ENCODE peak calls at places on chromosome 22, in four cellular contexts. U is ovary, F is IMR-90, N is tibial artery. Q is an unnamed sample.

GRCh38 chr22:50206599-50206998 is 5.8 kb downstream of the SELENOO start:
- DNase-seq in U (no peak), F (peak; percentile 26), N (no peak), Q (no peak)

GRCh38 chr22:47595122-47595521 is 832.7 kb downstream of the TBC1D22A start:
- DNase-seq in U (no peak), F (no peak), N (peak; percentile 0), Q (no peak)

GRCh38 chr22:27851974-27852713 is 50.6 kb upstream of the MN1 start:
- DNase-seq in U (no peak), F (peak; percentile 58), N (no peak), Q (no peak)

GRCh38 chr22:46861968-46862367 is 99.5 kb downstream of the TBC1D22A start:
- DNase-seq in U (no peak), F (no peak), N (no peak), Q (no peak)

GRCh38 chr22:34414467-34415440 is 494.5 kb upstream of the LARGE1 start:
- DNase-seq in U (no peak), F (no peak), N (no peak), Q (peak; percentile 15)

GRCh38 chr22:48100685-48101417 is 1338.4 kb downstream of the TBC1D22A start:
- DNase-seq in U (no peak), F (no peak), N (no peak), Q (no peak)

GRCh38 chr22:48591286-48592065 is 1236.2 kb downstream of the BRD1 start:
- DNase-seq in U (no peak), F (no peak), N (no peak), Q (no peak)

GRCh38 chr22:32665676-32666075 is 135.8 kb upstream of the TIMP3 start:
- DNase-seq in U (no peak), F (peak; percentile 55), N (no peak), Q (no peak)

GRCh38 chr22:25402501-25403283 is 161.8 kb upstream of the GRK3 start:
- DNase-seq in U (peak; percentile 58), F (peak; percentile 59), N (no peak), Q (no peak)

GRCh38 chr22:40037320-40037719 is 42.6 kb downstream of the FAM83F start:
- DNase-seq in U (no peak), F (no peak), N (no peak), Q (no peak)

GRCh38 chr22:39917776-39918493 is 17.1 kb downstream of the GRAP2 start:
- DNase-seq in U (no peak), F (no peak), N (no peak), Q (no peak)

GRCh38 chr22:24466831-24467249 is 28.3 kb upstream of the UPB1 start:
- DNase-seq in U (peak; percentile 55), F (peak; percentile 74), N (peak; percentile 30), Q (no peak)

GRCh38 chr22:48551061-48551460 is 1276.6 kb downstream of the BRD1 start:
- DNase-seq in U (no peak), F (no peak), N (no peak), Q (no peak)

GRCh38 chr22:40498454-40499186 is 128.2 kb downstream of the SGSM3 start:
- DNase-seq in U (no peak), F (peak; percentile 97), N (no peak), Q (peak; percentile 63)

GRCh38 chr22:45341503-45341902 is 31.8 kb downstream of the FAM118A start:
- DNase-seq in U (no peak), F (no peak), N (no peak), Q (no peak)

GRCh38 chr22:32632650-32633049 is 158.0 kb downstream of the FBXO7 start:
- DNase-seq in U (no peak), F (no peak), N (no peak), Q (no peak)

GRCh38 chr22:31628362-31628761 is 33.7 kb downstream of the PISD start:
- DNase-seq in U (no peak), F (no peak), N (no peak), Q (no peak)

GRCh38 chr22:22388494-22388893 is 120.0 kb downstream of the ZNF280B start:
- DNase-seq in U (no peak), F (no peak), N (no peak), Q (no peak)

GRCh38 chr22:22387386-22387736 is 121.2 kb downstream of the ZNF280B start:
- DNase-seq in U (no peak), F (no peak), N (no peak), Q (no peak)

GRCh38 chr22:22384668-22385244 is 123.8 kb downstream of the ZNF280B start:
- DNase-seq in U (no peak), F (no peak), N (no peak), Q (no peak)

GRCh38 chr22:22388055-22388454 is 120.5 kb downstream of the ZNF280B start:
- DNase-seq in U (no peak), F (no peak), N (no peak), Q (no peak)

GRCh38 chr22:22386602-22387385 is 121.7 kb downstream of the ZNF280B start:
- DNase-seq in U (no peak), F (no peak), N (no peak), Q (no peak)
- H3K4me3 ChIP-seq in U (no peak overlapping the region), F (no peak overlapping the region), N (no peak overlapping the region), Q (no peak overlapping the region)

GRCh38 chr22:43515411-43515810 is 103.6 kb downstream of the MPPED1 start:
- DNase-seq in U (no peak), F (no peak), N (no peak), Q (no peak)

GRCh38 chr22:43514476-43515157 is 102.8 kb downstream of the MPPED1 start:
- DNase-seq in U (no peak), F (no peak), N (no peak), Q (no peak)

GRCh38 chr22:43516996-43517635 is 105.3 kb downstream of the MPPED1 start:
- DNase-seq in U (no peak), F (no peak), N (no peak), Q (no peak)

GRCh38 chr22:43516386-43516785 is 104.6 kb downstream of the MPPED1 start:
- DNase-seq in U (no peak), F (no peak), N (no peak), Q (no peak)

GRCh38 chr22:43515902-43516301 is 104.1 kb downstream of the MPPED1 start:
- DNase-seq in U (no peak), F (no peak), N (no peak), Q (no peak)
- TF ChIP-seq CTCF in U (no peak), F (no peak), N (no peak), Q (no peak)

DNA sequence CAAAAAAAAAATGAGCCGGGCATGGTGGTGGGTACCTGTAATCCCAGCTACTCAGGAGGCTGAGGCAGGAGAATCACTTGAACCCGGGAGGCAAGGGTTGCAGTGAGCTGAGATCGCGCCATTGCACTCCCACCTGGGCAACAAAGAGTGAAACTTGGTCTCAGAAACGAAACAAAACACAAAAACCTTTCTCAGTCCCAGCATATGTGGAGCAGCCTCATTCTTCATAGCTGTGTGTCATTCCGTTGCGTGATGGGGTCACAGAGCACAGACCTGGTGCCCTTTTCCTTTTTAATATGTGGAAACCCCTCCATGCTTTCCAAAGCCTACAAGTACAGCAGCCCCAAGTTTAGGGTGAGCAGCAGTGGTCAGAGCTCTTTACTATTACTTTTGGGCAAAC is 13.7 kb downstream of the PEX26 start:
- DNase-seq in U (no peak), F (no peak), N (no peak), Q (no peak)
- H3K4me3 ChIP-seq in U (peak overlapping the region; percentile 5), F (peak overlapping the region; percentile 30), N (peak overlapping the region; percentile 32), Q (peak overlapping the region; percentile 37)

GRCh38 chr22:37283393-37283937 is 1.2 kb downstream of the CYTH4 start:
- DNase-seq in U (no peak), F (no peak), N (no peak), Q (no peak)
- TF ChIP-seq CTCF in U (no peak), F (peak; percentile 38), N (no peak), Q (no peak)

DNA sequence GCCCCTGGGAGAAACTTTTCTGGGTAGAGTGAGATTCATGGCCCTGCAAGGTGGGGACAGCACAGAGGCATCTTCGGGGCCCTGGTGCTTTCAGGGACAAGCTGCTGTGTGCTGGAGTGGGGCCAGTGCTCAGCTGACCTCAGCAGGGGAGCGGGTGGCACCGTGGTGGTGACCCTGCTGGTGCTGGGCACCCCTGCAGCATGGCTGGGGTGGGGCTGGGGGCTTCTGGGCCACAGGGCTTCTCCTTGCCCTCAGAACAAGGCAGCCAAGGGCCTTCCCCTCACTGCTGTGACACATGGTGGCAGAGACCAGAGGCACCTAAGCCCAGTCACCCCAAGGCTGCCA is 24.9 kb upstream of the GNB1L start:
- DNase-seq in U (no peak), F (no peak), N (peak; percentile 15), Q (no peak)
- H3K4me3 ChIP-seq in U (no peak overlapping the region), F (no peak overlapping the region), N (no peak overlapping the region), Q (no peak overlapping the region)

GRCh38 chr22:42614312-42615091 is at the start of gene POLDIP3:
- DNase-seq in U (peak; percentile 99), F (peak; percentile 98), N (peak; percentile 99), Q (peak; percentile 87)
- TF ChIP-seq CTCF in U (no peak), F (peak; percentile 34), N (peak; percentile 20), Q (peak; percentile 29)

GRCh38 chr22:36398602-36399472 is 11.1 kb upstream of the MYH9 start:
- DNase-seq in U (no peak), F (peak; percentile 87), N (no peak), Q (no peak)

GRCh38 chr22:36397081-36397766 is 9.5 kb upstream of the MYH9 start:
- DNase-seq in U (no peak), F (peak; percentile 72), N (no peak), Q (no peak)

GRCh38 chr22:36395922-36396321 is 8.2 kb upstream of the MYH9 start:
- DNase-seq in U (no peak), F (peak; percentile 81), N (no peak), Q (no peak)

GRCh38 chr22:36397767-36398093 is 10.0 kb upstream of the MYH9 start:
- DNase-seq in U (no peak), F (no peak), N (no peak), Q (no peak)

GRCh38 chr22:36399473-36399780 is 11.7 kb upstream of the MYH9 start:
- DNase-seq in U (no peak), F (no peak), N (no peak), Q (no peak)
- H3K4me3 ChIP-seq in U (no peak overlapping the region), F (no peak overlapping the region), N (no peak overlapping the region), Q (no peak overlapping the region)

DNA sequence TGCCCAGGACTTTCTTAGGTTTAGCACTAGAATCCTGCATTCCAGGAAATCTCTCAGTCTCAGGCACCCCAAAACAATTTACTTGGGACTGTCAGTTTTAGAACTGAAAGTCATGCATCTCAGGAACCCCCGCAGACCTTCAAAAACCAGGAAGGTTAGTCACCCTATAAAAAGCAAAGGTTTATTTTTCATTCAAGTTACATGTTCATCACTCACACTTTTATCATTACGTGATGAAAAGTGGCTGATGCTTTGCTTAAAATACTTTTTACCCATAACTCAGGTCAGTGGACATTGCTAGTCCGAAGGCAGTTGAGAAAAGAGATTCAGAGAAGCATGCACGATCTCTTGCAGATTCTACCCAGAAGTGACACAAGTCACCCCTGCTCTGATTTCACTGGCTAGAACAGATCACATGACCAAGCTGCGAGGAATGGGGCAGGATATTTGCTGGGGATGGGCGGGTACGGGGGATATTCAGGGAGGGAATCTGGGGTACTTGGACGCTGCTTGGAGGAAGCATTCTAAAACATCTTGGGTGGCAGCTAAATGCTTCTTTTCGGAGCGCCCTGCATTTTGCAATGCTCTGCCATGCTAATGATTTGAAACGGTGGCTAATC is 110.1 kb downstream of the MIAT start:
- DNase-seq in U (no peak), F (no peak), N (no peak), Q (no peak)
- TF ChIP-seq CTCF in U (no peak), F (no peak), N (no peak), Q (no peak)

Q was measured in epithelial cell of proximal tubule.